ENCODE peak calls at places on chromosomes 5 and 9, in eight cellular contexts. One of them, this sample, is unnamed.

GRCh38 chr5:167284491-167284890 is 1007.0 kb upstream of the WWC1 start:
- DNase-seq in dorsolateral prefrontal cortex: no peak
- DNase-seq in neural progenitor cell: no peak
- DNase-seq in thyroid gland: no peak
- DNase-seq in NB4: no peak
- DNase-seq in BJ: no peak
- DNase-seq in A549: no peak
- DNase-seq in left lung: no peak
- DNase-seq in this sample: peak

GRCh38 chr9:108850293-108850897 is 5.4 kb downstream of the ACTL7B start:
- DNase-seq in dorsolateral prefrontal cortex: no peak
- DNase-seq in neural progenitor cell: no peak
- DNase-seq in thyroid gland: no peak
- DNase-seq in NB4: peak
- DNase-seq in BJ: no peak
- DNase-seq in A549: no peak
- DNase-seq in left lung: no peak
- DNase-seq in this sample: peak

GRCh38 chr5:135461752-135462151 is 9.6 kb upstream of the TIFAB start:
- DNase-seq in dorsolateral prefrontal cortex: no peak
- DNase-seq in neural progenitor cell: no peak
- DNase-seq in thyroid gland: no peak
- DNase-seq in NB4: no peak
- DNase-seq in BJ: no peak
- DNase-seq in A549: no peak
- DNase-seq in left lung: no peak
- DNase-seq in this sample: no peak

GRCh38 chr5:179549973-179550510 is 312 bp upstream of the RUFY1 start:
- DNase-seq in dorsolateral prefrontal cortex: no peak
- DNase-seq in neural progenitor cell: no peak
- DNase-seq in thyroid gland: no peak
- DNase-seq in NB4: peak
- DNase-seq in BJ: peak
- DNase-seq in A549: no peak
- DNase-seq in left lung: peak
- DNase-seq in this sample: peak

GRCh38 chr5:109585012-109585599 is 104.6 kb upstream of the MAN2A1 start:
- DNase-seq in dorsolateral prefrontal cortex: no peak
- DNase-seq in neural progenitor cell: no peak
- DNase-seq in thyroid gland: no peak
- DNase-seq in NB4: no peak
- DNase-seq in BJ: no peak
- DNase-seq in A549: no peak
- DNase-seq in left lung: no peak
- DNase-seq in this sample: peak

GRCh38 chr5:96528816-96529474 is 95.9 kb upstream of the PCSK1 start:
- DNase-seq in dorsolateral prefrontal cortex: no peak
- DNase-seq in neural progenitor cell: no peak
- DNase-seq in thyroid gland: no peak
- DNase-seq in NB4: no peak
- DNase-seq in BJ: no peak
- DNase-seq in A549: no peak
- DNase-seq in left lung: no peak
- DNase-seq in this sample: peak

GRCh38 chr5:102154291-102154690 is 141.8 kb downstream of the SLCO4C1 start:
- DNase-seq in dorsolateral prefrontal cortex: no peak
- DNase-seq in neural progenitor cell: no peak
- DNase-seq in thyroid gland: no peak
- DNase-seq in NB4: no peak
- DNase-seq in BJ: no peak
- DNase-seq in A549: no peak
- DNase-seq in left lung: no peak
- DNase-seq in this sample: no peak

GRCh38 chr5:169561883-169562282 is 21.7 kb upstream of the SPDL1 start:
- DNase-seq in dorsolateral prefrontal cortex: no peak
- DNase-seq in neural progenitor cell: no peak
- DNase-seq in thyroid gland: peak
- DNase-seq in NB4: no peak
- DNase-seq in BJ: no peak
- DNase-seq in A549: no peak
- DNase-seq in left lung: no peak
- DNase-seq in this sample: no peak

GRCh38 chr9:131608469-131609115 is 63.3 kb downstream of the PRRT1B start:
- DNase-seq in dorsolateral prefrontal cortex: peak
- DNase-seq in neural progenitor cell: peak
- DNase-seq in thyroid gland: peak
- DNase-seq in NB4: no peak
- DNase-seq in BJ: peak
- DNase-seq in A549: peak
- DNase-seq in left lung: peak
- DNase-seq in this sample: peak

GRCh38 chr9:74940600-74940999 is 12.1 kb downstream of the C9orf40 start:
- DNase-seq in dorsolateral prefrontal cortex: no peak
- DNase-seq in neural progenitor cell: no peak
- DNase-seq in thyroid gland: no peak
- DNase-seq in NB4: no peak
- DNase-seq in BJ: no peak
- DNase-seq in A549: no peak
- DNase-seq in left lung: no peak
- DNase-seq in this sample: peak

GRCh38 chr5:43315697-43316096 is 2.5 kb upstream of the HMGCS1 start:
- DNase-seq in dorsolateral prefrontal cortex: no peak
- DNase-seq in neural progenitor cell: no peak
- DNase-seq in thyroid gland: no peak
- DNase-seq in NB4: no peak
- DNase-seq in BJ: no peak
- DNase-seq in A549: no peak
- DNase-seq in left lung: no peak
- DNase-seq in this sample: no peak

GRCh38 chr5:124783794-124784193 is 37.4 kb upstream of the ZNF608 start:
- DNase-seq in dorsolateral prefrontal cortex: no peak
- DNase-seq in neural progenitor cell: no peak
- DNase-seq in thyroid gland: no peak
- DNase-seq in NB4: no peak
- DNase-seq in BJ: peak
- DNase-seq in A549: no peak
- DNase-seq in left lung: no peak
- DNase-seq in this sample: peak

GRCh38 chr9:123555612-123556011 is 199.6 kb downstream of the CRB2 start:
- DNase-seq in dorsolateral prefrontal cortex: no peak
- DNase-seq in neural progenitor cell: no peak
- DNase-seq in thyroid gland: no peak
- DNase-seq in NB4: no peak
- DNase-seq in BJ: no peak
- DNase-seq in A549: no peak
- DNase-seq in left lung: no peak
- DNase-seq in this sample: no peak

GRCh38 chr5:83538788-83539535 is 67.4 kb downstream of the VCAN start:
- DNase-seq in dorsolateral prefrontal cortex: no peak
- DNase-seq in neural progenitor cell: no peak
- DNase-seq in thyroid gland: no peak
- DNase-seq in NB4: no peak
- DNase-seq in BJ: no peak
- DNase-seq in A549: no peak
- DNase-seq in left lung: no peak
- DNase-seq in this sample: no peak

GRCh38 chr5:77230727-77231469 is 20.4 kb downstream of the PDE8B start:
- DNase-seq in dorsolateral prefrontal cortex: no peak
- DNase-seq in neural progenitor cell: peak
- DNase-seq in thyroid gland: no peak
- DNase-seq in NB4: peak
- DNase-seq in BJ: no peak
- DNase-seq in A549: no peak
- DNase-seq in left lung: no peak
- DNase-seq in this sample: no peak
- TF ChIP-seq CTCF in dorsolateral prefrontal cortex: no peak
- TF ChIP-seq CTCF in neural progenitor cell: peak
- TF ChIP-seq CTCF in thyroid gland: peak
- TF ChIP-seq CTCF in NB4: peak
- TF ChIP-seq CTCF in BJ: peak
- TF ChIP-seq CTCF in A549: peak
- TF ChIP-seq CTCF in left lung: peak
- TF ChIP-seq CTCF in this sample: no peak

GRCh38 chr5:157842787-157843186 is 16.2 kb downstream of the CLINT1 start:
- DNase-seq in dorsolateral prefrontal cortex: no peak
- DNase-seq in neural progenitor cell: no peak
- DNase-seq in thyroid gland: no peak
- DNase-seq in NB4: no peak
- DNase-seq in BJ: no peak
- DNase-seq in A549: no peak
- DNase-seq in left lung: no peak
- DNase-seq in this sample: peak
- H3K4me3 ChIP-seq in dorsolateral prefrontal cortex: no peak
- H3K4me3 ChIP-seq in neural progenitor cell: no peak
- H3K4me3 ChIP-seq in thyroid gland: no peak
- H3K4me3 ChIP-seq in NB4: no peak
- H3K4me3 ChIP-seq in BJ: no peak
- H3K4me3 ChIP-seq in A549: no peak
- H3K4me3 ChIP-seq in left lung: no peak
- H3K4me3 ChIP-seq in this sample: no peak

GRCh38 chr9:92242115-92242778 is 51.2 kb downstream of the IARS1 start:
- DNase-seq in dorsolateral prefrontal cortex: no peak
- DNase-seq in neural progenitor cell: peak
- DNase-seq in thyroid gland: peak
- DNase-seq in NB4: no peak
- DNase-seq in BJ: no peak
- DNase-seq in A549: peak
- DNase-seq in left lung: no peak
- DNase-seq in this sample: peak
- TF ChIP-seq CTCF in dorsolateral prefrontal cortex: no peak
- TF ChIP-seq CTCF in neural progenitor cell: peak
- TF ChIP-seq CTCF in thyroid gland: peak
- TF ChIP-seq CTCF in NB4: no peak
- TF ChIP-seq CTCF in BJ: peak
- TF ChIP-seq CTCF in A549: peak
- TF ChIP-seq CTCF in left lung: peak
- TF ChIP-seq CTCF in this sample: peak

GRCh38 chr5:149352169-149352568 is 5.7 kb upstream of the PCYOX1L start:
- DNase-seq in dorsolateral prefrontal cortex: no peak
- DNase-seq in neural progenitor cell: no peak
- DNase-seq in thyroid gland: no peak
- DNase-seq in NB4: no peak
- DNase-seq in BJ: no peak
- DNase-seq in A549: no peak
- DNase-seq in left lung: no peak
- DNase-seq in this sample: no peak
- H3K4me3 ChIP-seq in dorsolateral prefrontal cortex: no peak
- H3K4me3 ChIP-seq in neural progenitor cell: no peak
- H3K4me3 ChIP-seq in thyroid gland: no peak
- H3K4me3 ChIP-seq in NB4: no peak
- H3K4me3 ChIP-seq in BJ: no peak
- H3K4me3 ChIP-seq in A549: no peak
- H3K4me3 ChIP-seq in left lung: no peak
- H3K4me3 ChIP-seq in this sample: no peak

GRCh38 chr5:173513521-173513991 is 102.9 kb downstream of the BOD1 start:
- DNase-seq in dorsolateral prefrontal cortex: no peak
- DNase-seq in neural progenitor cell: no peak
- DNase-seq in thyroid gland: no peak
- DNase-seq in NB4: no peak
- DNase-seq in BJ: peak
- DNase-seq in A549: no peak
- DNase-seq in left lung: no peak
- DNase-seq in this sample: no peak
- TF ChIP-seq CTCF in dorsolateral prefrontal cortex: no peak
- TF ChIP-seq CTCF in neural progenitor cell: no peak
- TF ChIP-seq CTCF in thyroid gland: no peak
- TF ChIP-seq CTCF in NB4: no peak
- TF ChIP-seq CTCF in BJ: peak
- TF ChIP-seq CTCF in A549: no peak
- TF ChIP-seq CTCF in left lung: no peak
- TF ChIP-seq CTCF in this sample: no peak

GRCh38 chr5:151682751-151683331 is 3.9 kb downstream of the SPARC start:
- DNase-seq in dorsolateral prefrontal cortex: no peak
- DNase-seq in neural progenitor cell: no peak
- DNase-seq in thyroid gland: no peak
- DNase-seq in NB4: no peak
- DNase-seq in BJ: no peak
- DNase-seq in A549: no peak
- DNase-seq in left lung: no peak
- DNase-seq in this sample: peak
- H3K4me3 ChIP-seq in dorsolateral prefrontal cortex: no peak
- H3K4me3 ChIP-seq in neural progenitor cell: no peak
- H3K4me3 ChIP-seq in thyroid gland: no peak
- H3K4me3 ChIP-seq in NB4: no peak
- H3K4me3 ChIP-seq in BJ: peak
- H3K4me3 ChIP-seq in A549: no peak
- H3K4me3 ChIP-seq in left lung: peak
- H3K4me3 ChIP-seq in this sample: no peak

GRCh38 chr9:2158111-2158610 is 143.0 kb downstream of the SMARCA2 start:
- DNase-seq in dorsolateral prefrontal cortex: no peak
- DNase-seq in neural progenitor cell: peak
- DNase-seq in thyroid gland: peak
- DNase-seq in NB4: peak
- DNase-seq in BJ: no peak
- DNase-seq in A549: peak
- DNase-seq in left lung: peak
- DNase-seq in this sample: peak
- TF ChIP-seq CTCF in dorsolateral prefrontal cortex: no peak
- TF ChIP-seq CTCF in neural progenitor cell: peak
- TF ChIP-seq CTCF in thyroid gland: peak
- TF ChIP-seq CTCF in NB4: no peak
- TF ChIP-seq CTCF in BJ: no peak
- TF ChIP-seq CTCF in A549: no peak
- TF ChIP-seq CTCF in left lung: no peak
- TF ChIP-seq CTCF in this sample: no peak

This sample was measured in bronchial epithelial cell.